ENCODE peak calls at places on chromosomes 1 and 21, in ten cellular contexts. B, Y, K, R, W, O, Q, X, Z and L are unnamed samples. For H3K27me3, the result is how much of the 10 kb centered on the place peaks cover.

GRCh38 chr1:110065841-110066240 is 4.6 kb downstream of the ALX3 start:
- DNase-seq in B (no peak), Y (no peak), K (no peak), R (no peak), W (no peak), O (no peak), Q (no peak), X (no peak), Z (no peak), L (no peak)

GRCh38 chr1:208134491-208134890 is 109.7 kb downstream of the PLXNA2 start:
- DNase-seq in B (no peak), Y (no peak), K (no peak), R (no peak), W (no peak), O (no peak), Q (no peak), X (no peak), Z (no peak), L (no peak)

GRCh38 chr1:19038096-19038495 is 81.6 kb upstream of the IFFO2 start:
- DNase-seq in B (no peak), Y (no peak), K (no peak), R (peak), W (no peak), O (no peak), Q (no peak), X (no peak), Z (no peak), L (no peak)

GRCh38 chr1:244862699-244863490 is 1.4 kb downstream of the HNRNPU start:
- DNase-seq in B (peak), Y (peak), K (peak), R (peak), W (peak), O (peak), Q (peak), X (peak), Z (peak), L (peak)

GRCh38 chr1:35595684-35596083 is 22.6 kb downstream of the TFAP2E start:
- DNase-seq in B (no peak), Y (no peak), K (no peak), R (no peak), W (no peak), O (no peak), Q (no peak), X (no peak), Z (no peak), L (no peak)

GRCh38 chr1:236966636-236967035 is 37.6 kb downstream of the MT1HL1 start:
- DNase-seq in B (no peak), Y (no peak), K (no peak), R (no peak), W (no peak), O (no peak), Q (no peak), X (no peak), Z (no peak), L (no peak)

GRCh38 chr21:45465105-45465504 is 60.1 kb downstream of the COL18A1 start:
- DNase-seq in B (no peak), Y (no peak), K (no peak), R (no peak), W (no peak), O (no peak), Q (no peak), X (no peak), Z (no peak), L (no peak)

GRCh38 chr1:205082431-205082830 is 1.8 kb downstream of the TMEM81 start:
- DNase-seq in B (no peak), Y (no peak), K (no peak), R (no peak), W (no peak), O (no peak), Q (no peak), X (no peak), Z (no peak), L (no peak)

GRCh38 chr1:111856411-111857135 is 100.9 kb downstream of the DDX20 start:
- DNase-seq in B (no peak), Y (no peak), K (no peak), R (peak), W (no peak), O (no peak), Q (no peak), X (no peak), Z (no peak), L (no peak)

GRCh38 chr1:51569284-51570062 is 47.4 kb upstream of the OSBPL9 start:
- DNase-seq in B (no peak), Y (no peak), K (peak), R (peak), W (peak), O (no peak), Q (no peak), X (peak), Z (peak), L (no peak)

GRCh38 chr1:2950926-2951305 is 70.4 kb upstream of the ACTRT2 start:
- DNase-seq in B (no peak), Y (no peak), K (no peak), R (no peak), W (no peak), O (peak), Q (no peak), X (no peak), Z (no peak), L (no peak)

GRCh38 chr1:200359610-200360163 is 50.1 kb downstream of the ZNF281 start:
- DNase-seq in B (no peak), Y (no peak), K (peak), R (peak), W (no peak), O (no peak), Q (no peak), X (no peak), Z (no peak), L (no peak)

GRCh38 chr1:32992489-32993214 is 28.0 kb upstream of the RNF19B start:
- DNase-seq in B (peak), Y (peak), K (peak), R (peak), W (no peak), O (peak), Q (peak), X (peak), Z (peak), L (no peak)

GRCh38 chr21:27477321-27477720 is 510.4 kb upstream of the ADAMTS5 start:
- DNase-seq in B (no peak), Y (no peak), K (no peak), R (no peak), W (no peak), O (no peak), Q (no peak), X (no peak), Z (no peak), L (no peak)

GRCh38 chr1:999797-1000356 is at the start of gene HES4:
- DNase-seq in B (peak), Y (peak), K (peak), R (peak), W (peak), O (peak), Q (peak), X (peak), Z (peak), L (peak)

GRCh38 chr1:206127336-206127735 is 10.1 kb upstream of the AVPR1B start:
- DNase-seq in B (no peak), Y (no peak), K (no peak), R (no peak), W (no peak), O (no peak), Q (no peak), X (no peak), Z (no peak), L (no peak)

GRCh38 chr1:117342397-117342796 is 24.9 kb upstream of the MAN1A2 start:
- DNase-seq in B (no peak), Y (no peak), K (no peak), R (no peak), W (no peak), O (no peak), Q (no peak), X (no peak), Z (no peak), L (no peak)

GRCh38 chr21:37631319-37632117 is 264.9 kb downstream of the DYRK1A start:
- DNase-seq in B (no peak), Y (no peak), K (no peak), R (peak), W (no peak), O (no peak), Q (peak), X (peak), Z (no peak), L (no peak)

GRCh38 chr1:213123532-213123931 is 72.5 kb downstream of the RPS6KC1 start:
- DNase-seq in B (no peak), Y (no peak), K (no peak), R (no peak), W (peak), O (no peak), Q (no peak), X (peak), Z (no peak), L (no peak)

GRCh38 chr1:7424352-7424890 is 346.7 kb upstream of the VAMP3 start:
- DNase-seq in B (no peak), Y (no peak), K (no peak), R (no peak), W (no peak), O (no peak), Q (no peak), X (no peak), Z (no peak), L (no peak)

GRCh38 chr1:50023292-50024159 is at the start of gene AGBL4:
- DNase-seq in B (peak), Y (no peak), K (no peak), R (peak), W (no peak), O (peak), Q (no peak), X (no peak), Z (no peak), L (peak)

GRCh38 chr1:218698181-218698580 is 353.0 kb downstream of the TGFB2 start:
- DNase-seq in B (no peak), Y (no peak), K (no peak), R (no peak), W (no peak), O (no peak), Q (no peak), X (no peak), Z (no peak), L (no peak)

GRCh38 chr1:204356997-204357396 is 2.7 kb downstream of the PLEKHA6 start:
- DNase-seq in B (no peak), Y (no peak), K (no peak), R (no peak), W (no peak), O (no peak), Q (no peak), X (no peak), Z (no peak), L (no peak)

GRCh38 chr21:30044447-30045064 is 104.8 kb upstream of the GRIK1 start:
- DNase-seq in B (no peak), Y (no peak), K (no peak), R (peak), W (no peak), O (no peak), Q (no peak), X (peak), Z (no peak), L (no peak)

GRCh38 chr1:64841330-64842065 is 96.6 kb downstream of the RAVER2 start:
- DNase-seq in B (no peak), Y (no peak), K (no peak), R (no peak), W (no peak), O (no peak), Q (peak), X (no peak), Z (no peak), L (no peak)

GRCh38 chr21:32770514-32771133 is 931 bp downstream of the PAXBP1 start:
- DNase-seq in B (no peak), Y (peak), K (no peak), R (no peak), W (no peak), O (no peak), Q (no peak), X (peak), Z (no peak), L (no peak)

GRCh38 chr1:233261206-233261605 is 34.3 kb downstream of the PCNX2 start:
- DNase-seq in B (no peak), Y (no peak), K (no peak), R (no peak), W (no peak), O (no peak), Q (no peak), X (peak), Z (no peak), L (no peak)

GRCh38 chr1:208101661-208102431 is 142.3 kb downstream of the PLXNA2 start:
- DNase-seq in B (peak), Y (no peak), K (no peak), R (no peak), W (no peak), O (no peak), Q (no peak), X (no peak), Z (no peak), L (peak)

GRCh38 chr1:87392241-87393192 is 63.8 kb downstream of the LMO4 start:
- DNase-seq in B (no peak), Y (no peak), K (no peak), R (no peak), W (no peak), O (no peak), Q (no peak), X (peak), Z (no peak), L (no peak)

GRCh38 chr1:210669951-210670350 is 341.2 kb downstream of the HHAT start:
- DNase-seq in B (no peak), Y (no peak), K (no peak), R (peak), W (no peak), O (no peak), Q (no peak), X (no peak), Z (no peak), L (no peak)

GRCh38 chr1:33361553-33362262 is 40.8 kb upstream of the A3GALT2 start:
- DNase-seq in B (no peak), Y (no peak), K (no peak), R (no peak), W (no peak), O (no peak), Q (no peak), X (no peak), Z (no peak), L (no peak)

GRCh38 chr1:7633521-7634245 is 137.4 kb upstream of the VAMP3 start:
- DNase-seq in B (no peak), Y (no peak), K (no peak), R (no peak), W (no peak), O (no peak), Q (no peak), X (no peak), Z (no peak), L (no peak)

GRCh38 chr1:45554198-45554597 is 3.6 kb downstream of the AKR1A1 start:
- DNase-seq in B (no peak), Y (no peak), K (no peak), R (no peak), W (no peak), O (no peak), Q (no peak), X (no peak), Z (no peak), L (no peak)

GRCh38 chr1:45551684-45552083 is 1.1 kb downstream of the AKR1A1 start:
- DNase-seq in B (no peak), Y (no peak), K (no peak), R (no peak), W (no peak), O (no peak), Q (no peak), X (no peak), Z (no peak), L (no peak)

GRCh38 chr1:45545553-45546310 is 4.9 kb upstream of the AKR1A1 start:
- DNase-seq in B (no peak), Y (no peak), K (no peak), R (no peak), W (no peak), O (peak), Q (no peak), X (peak), Z (no peak), L (no peak)

GRCh38 chr1:45552309-45552708 is 1.7 kb downstream of the AKR1A1 start:
- DNase-seq in B (no peak), Y (no peak), K (no peak), R (no peak), W (no peak), O (peak), Q (no peak), X (peak), Z (no peak), L (no peak)

GRCh38 chr1:45550401-45551305 is at the start of gene AKR1A1:
- DNase-seq in B (peak), Y (peak), K (peak), R (peak), W (peak), O (peak), Q (peak), X (peak), Z (peak), L (peak)
- TF ChIP-seq CTCF in B (no peak), Y (no peak), K (no peak), R (no peak), W (peak), O (no peak), Q (peak), X (no peak), Z (no peak), L (no peak)

DNA sequence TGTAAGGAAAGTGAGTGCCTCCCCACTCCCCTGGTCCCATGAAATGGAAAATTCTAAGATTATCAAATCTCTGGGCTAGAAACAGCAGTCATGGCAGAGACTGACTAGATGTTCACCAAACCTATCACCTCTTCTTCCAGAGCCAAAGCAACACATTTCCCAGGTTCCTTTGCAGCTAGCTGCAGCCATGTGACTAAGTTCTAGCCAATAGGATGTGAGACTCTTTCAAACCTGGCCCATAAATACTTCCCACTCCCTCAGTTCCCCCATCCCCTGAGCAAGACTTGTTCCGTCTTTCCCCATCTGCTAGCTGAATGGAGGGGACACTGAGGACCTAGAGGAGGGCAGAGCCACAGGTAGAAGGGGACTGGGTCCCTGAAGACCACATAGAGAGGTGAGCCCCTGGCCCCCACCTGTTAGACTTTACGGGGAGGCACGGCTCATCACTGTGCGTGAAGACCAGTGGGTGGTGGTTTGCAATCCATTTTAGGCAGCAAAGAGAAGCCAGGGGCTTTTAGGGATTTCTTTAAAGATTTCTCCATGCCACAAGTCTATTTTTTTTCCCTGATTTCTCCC is 17.2 kb downstream of the FAM43B start:
- DNase-seq in B (no peak), Y (no peak), K (no peak), R (no peak), W (no peak), O (no peak), Q (no peak), X (no peak), Z (no peak), L (no peak)
- H3K27me3 ChIP-seq in B (under half), Y (under half), K (under half), R (under half), W (under half), O (under half), Q (under half), X (under half), Z (under half), L (under half)

DNA sequence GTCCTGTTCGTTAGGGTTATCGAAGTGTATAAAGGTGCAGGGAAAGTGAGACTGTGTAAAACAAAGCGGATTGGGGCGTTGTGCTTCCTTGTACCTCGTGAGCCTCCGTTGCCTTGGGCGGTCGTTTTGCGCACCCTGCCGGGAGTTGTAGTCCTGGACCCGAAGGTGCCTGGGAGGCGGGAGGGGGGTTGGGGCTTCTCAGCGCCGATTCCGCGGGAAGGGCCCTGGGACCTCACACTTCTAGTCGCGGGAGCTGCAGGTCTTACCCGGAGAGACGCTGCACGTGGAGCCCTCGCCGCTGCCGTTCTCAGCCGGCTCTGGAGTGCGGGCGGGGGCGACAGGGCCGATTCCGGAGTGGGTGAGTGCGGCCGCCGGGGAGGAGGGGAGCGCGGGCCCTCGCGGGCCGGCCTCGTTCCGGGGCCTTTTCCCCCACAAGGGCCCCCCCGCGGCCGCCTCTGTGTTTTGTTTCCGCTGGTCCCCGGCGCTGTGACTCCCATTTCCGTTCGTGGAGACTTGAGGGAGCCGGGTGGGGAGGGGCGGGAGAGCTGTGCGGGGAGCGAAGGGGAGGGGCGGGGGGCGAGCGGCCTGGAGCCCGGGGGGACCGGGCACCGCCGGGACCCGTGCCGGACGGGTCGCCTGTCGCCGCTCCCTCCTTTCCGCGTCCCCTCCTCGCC is 586 bp downstream of the GABPA start:
- DNase-seq in B (peak), Y (peak), K (peak), R (peak), W (peak), O (peak), Q (peak), X (peak), Z (peak), L (peak)
- TF ChIP-seq CTCF in B (no peak), Y (no peak), K (no peak), R (peak), W (peak), O (no peak), Q (peak), X (no peak), Z (no peak), L (no peak)

DNA sequence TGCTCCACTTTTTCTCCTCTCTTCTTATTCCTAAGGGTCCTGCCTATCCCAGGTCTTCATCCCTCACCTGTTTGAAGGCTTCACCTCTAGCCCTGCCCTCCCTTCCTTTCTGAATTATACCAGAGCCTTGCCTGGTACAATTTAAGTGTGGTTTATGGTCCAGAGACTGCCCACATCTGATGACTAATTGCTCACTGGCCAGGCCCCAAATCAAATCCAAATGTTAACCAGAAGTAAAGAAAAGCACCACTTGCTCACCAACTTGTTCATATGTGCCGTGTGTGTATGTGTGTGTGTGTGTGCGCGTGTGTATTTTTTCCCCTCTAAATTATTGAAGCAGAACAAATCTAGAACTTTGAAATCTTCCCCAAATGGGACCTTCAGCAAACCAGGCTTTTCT is 26.4 kb downstream of the MYOM3 start:
- DNase-seq in B (no peak), Y (no peak), K (no peak), R (no peak), W (no peak), O (no peak), Q (no peak), X (no peak), Z (no peak), L (no peak)
- H3K27me3 ChIP-seq in B (under half), Y (under half), K (under half), R (under half), W (under half), O (under half), Q (under half), X (under half), Z (under half), L (under half)

GRCh38 chr1:27940297-27940696 is 5.5 kb downstream of the SMPDL3B start:
- DNase-seq in B (no peak), Y (peak), K (peak), R (peak), W (no peak), O (peak), Q (no peak), X (no peak), Z (peak), L (peak)
- TF ChIP-seq CTCF in B (peak), Y (peak), K (peak), R (peak), W (peak), O (peak), Q (peak), X (no peak), Z (peak), L (no peak)

GRCh38 chr1:11439051-11439450 is 39.9 kb upstream of the DISP3 start:
- DNase-seq in B (no peak), Y (no peak), K (no peak), R (no peak), W (no peak), O (no peak), Q (no peak), X (no peak), Z (no peak), L (no peak)

GRCh38 chr1:11441211-11441952 is 37.6 kb upstream of the DISP3 start:
- DNase-seq in B (no peak), Y (no peak), K (no peak), R (no peak), W (no peak), O (no peak), Q (no peak), X (no peak), Z (no peak), L (no peak)

GRCh38 chr1:11444907-11445306 is 34.0 kb upstream of the DISP3 start:
- DNase-seq in B (no peak), Y (no peak), K (no peak), R (no peak), W (no peak), O (no peak), Q (no peak), X (no peak), Z (no peak), L (no peak)

GRCh38 chr1:11447903-11448302 is 31.1 kb upstream of the DISP3 start:
- DNase-seq in B (no peak), Y (no peak), K (no peak), R (peak), W (no peak), O (no peak), Q (no peak), X (no peak), Z (no peak), L (no peak)

GRCh38 chr1:11443043-11443442 is 35.9 kb upstream of the DISP3 start:
- DNase-seq in B (no peak), Y (no peak), K (no peak), R (no peak), W (no peak), O (no peak), Q (no peak), X (no peak), Z (no peak), L (no peak)
- H3K27me3 ChIP-seq in B (under half), Y (under half), K (under half), R (under half), W (under half), O (under half), Q (under half), X (under half), Z (under half), L (under half)